ENCODE peak calls at places on chromosomes 11 and 22, in four cellular contexts. U, S, E and D are unnamed samples.

GRCh38 chr11:123188508-123189165 is 6.4 kb downstream of the CLMP start:
- DNase-seq in S (no peak), E (peak), U (no peak), D (peak)

GRCh38 chr11:69131644-69132300 is 24.0 kb upstream of the SMIM38 start:
- DNase-seq in S (no peak), U (no peak), E (peak), D (peak)

GRCh38 chr11:8067929-8068575 is 13.0 kb upstream of the TUB start:
- DNase-seq in S (no peak), E (no peak), U (no peak), D (no peak)

GRCh38 chr11:3338569-3339565 is 40.1 kb downstream of the ZNF195 start:
- DNase-seq in S (no peak), U (no peak), E (no peak), D (no peak)

GRCh38 chr22:30575011-30575671 is 676 bp upstream of the GAL3ST1 start:
- DNase-seq in S (peak), E (peak), U (no peak), D (no peak)

GRCh38 chr11:59669611-59670009 is 773 bp upstream of the PATL1 start:
- DNase-seq in U (peak), S (no peak), E (peak), D (peak)

GRCh38 chr11:82960000-82960778 is 58.7 kb downstream of the DDIAS start:
- DNase-seq in S (no peak), U (no peak), E (no peak), D (no peak)

GRCh38 chr22:20051927-20052308 is 28.1 kb upstream of the DGCR8 start:
- DNase-seq in U (no peak), S (no peak), E (no peak), D (no peak)

GRCh38 chr22:25775501-25775900 is 33.5 kb downstream of the MYO18B start:
- DNase-seq in U (no peak), E (peak), S (peak), D (no peak)

GRCh38 chr11:14444441-14445189 is 55.0 kb downstream of the COPB1 start:
- DNase-seq in S (no peak), E (no peak), U (no peak), D (no peak)

GRCh38 chr11:86459002-86459385 is 84.3 kb downstream of the CCDC81 start:
- DNase-seq in S (no peak), U (no peak), E (peak), D (no peak)

GRCh38 chr22:44992166-44992565 is 17.6 kb downstream of the PHF21B start:
- DNase-seq in U (no peak), E (no peak), S (no peak), D (no peak)

GRCh38 chr22:44990328-44990727 is 19.5 kb downstream of the PHF21B start:
- DNase-seq in E (no peak), S (no peak), U (no peak), D (no peak)

GRCh38 chr22:44991218-44991617 is 18.6 kb downstream of the PHF21B start:
- DNase-seq in U (no peak), S (no peak), E (no peak), D (no peak)

GRCh38 chr22:44988671-44989070 is 21.1 kb downstream of the PHF21B start:
- DNase-seq in E (no peak), S (no peak), U (no peak), D (no peak)

GRCh38 chr22:44990810-44991209 is 19.0 kb downstream of the PHF21B start:
- DNase-seq in U (no peak), S (no peak), E (no peak), D (no peak)
- H3K4me3 ChIP-seq in U (no peak), S (no peak), E (no peak), D (no peak)

GRCh38 chr22:48492371-48493320 is 1335.0 kb downstream of the BRD1 start:
- DNase-seq in U (no peak), E (peak), S (peak), D (peak)
- TF ChIP-seq CTCF in U (peak), E (peak), S (peak), D (peak)

DNA sequence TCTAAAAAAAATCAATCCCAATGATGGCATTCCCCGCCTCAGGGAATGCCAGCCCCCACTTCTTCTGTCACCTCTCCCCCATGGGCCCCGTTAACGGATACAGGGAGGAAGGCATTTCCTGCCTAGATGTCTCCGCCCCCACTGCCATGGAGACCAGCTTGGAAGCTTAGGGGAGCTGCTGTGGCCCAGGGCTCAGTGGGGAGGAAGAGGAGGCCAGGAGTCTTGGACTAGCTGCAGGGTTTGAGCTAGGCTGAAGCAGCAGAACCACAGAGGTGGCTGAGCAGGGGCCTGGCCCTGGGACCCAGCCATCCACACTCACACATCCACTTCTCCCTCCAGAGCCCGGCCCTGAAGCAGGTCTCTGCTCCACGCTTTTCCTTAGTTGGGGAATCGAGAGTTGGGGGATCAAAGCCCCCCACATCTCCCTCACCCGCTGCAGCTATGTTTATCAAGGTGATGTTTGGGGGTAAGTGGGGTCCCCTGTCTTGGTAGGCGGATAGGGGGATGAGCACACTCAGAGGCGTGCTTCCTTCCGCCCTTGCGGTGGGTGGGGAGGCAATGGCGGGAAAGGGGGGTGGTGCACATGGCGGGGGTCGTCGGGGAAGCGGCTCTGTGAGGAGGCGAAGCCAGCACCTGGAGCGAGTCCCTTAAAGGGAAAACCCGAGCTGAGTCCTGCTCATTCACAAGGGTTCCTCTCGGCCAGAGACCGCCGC is at the start of gene C22orf15:
- DNase-seq in E (no peak), S (peak), U (no peak), D (no peak)
- H3K4me3 ChIP-seq in E (no peak), S (no peak), U (no peak), D (no peak)

DNA sequence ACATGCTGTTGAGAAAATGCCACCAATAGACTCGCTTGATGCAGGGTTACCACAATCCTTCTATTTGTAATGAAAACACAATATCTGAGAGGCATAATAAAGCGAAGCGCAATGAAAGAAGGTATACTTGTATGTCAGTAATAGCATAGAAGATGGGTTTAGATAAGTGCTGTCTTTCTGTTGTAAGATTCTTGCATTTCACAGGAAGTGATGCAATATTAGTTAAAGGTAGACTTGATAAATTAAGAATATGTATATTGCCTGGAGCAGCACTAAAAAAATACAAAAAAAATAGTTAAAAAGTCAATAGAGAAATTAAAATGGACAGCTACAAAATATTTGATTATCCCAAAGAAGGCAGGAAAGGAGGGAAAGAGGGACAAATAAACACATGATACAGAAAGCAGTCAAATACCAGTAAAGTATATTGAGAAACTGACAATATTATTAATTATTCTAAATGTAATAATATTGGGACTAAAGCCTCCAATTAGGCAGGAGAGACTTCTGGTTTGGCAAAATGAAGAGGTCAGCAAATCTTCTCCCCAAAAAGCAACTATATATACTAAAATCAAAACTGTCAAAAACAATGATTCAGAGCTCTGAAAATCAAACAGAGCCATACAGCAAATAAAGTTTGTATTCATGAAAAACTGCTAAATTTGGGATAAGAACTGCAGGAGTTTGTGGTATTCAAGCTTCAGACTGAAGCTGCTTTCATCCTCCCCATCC is 46.6 kb upstream of the LRRC55 start:
- DNase-seq in U (no peak), S (no peak), E (no peak), D (no peak)
- TF ChIP-seq CTCF in U (no peak), S (no peak), E (no peak), D (no peak)

GRCh38 chr11:17544181-17544622 is at the start of gene USH1C:
- DNase-seq in U (peak), S (no peak), E (no peak), D (no peak)
- H3K4me3 ChIP-seq in U (peak), S (peak), E (no peak), D (no peak)

DNA sequence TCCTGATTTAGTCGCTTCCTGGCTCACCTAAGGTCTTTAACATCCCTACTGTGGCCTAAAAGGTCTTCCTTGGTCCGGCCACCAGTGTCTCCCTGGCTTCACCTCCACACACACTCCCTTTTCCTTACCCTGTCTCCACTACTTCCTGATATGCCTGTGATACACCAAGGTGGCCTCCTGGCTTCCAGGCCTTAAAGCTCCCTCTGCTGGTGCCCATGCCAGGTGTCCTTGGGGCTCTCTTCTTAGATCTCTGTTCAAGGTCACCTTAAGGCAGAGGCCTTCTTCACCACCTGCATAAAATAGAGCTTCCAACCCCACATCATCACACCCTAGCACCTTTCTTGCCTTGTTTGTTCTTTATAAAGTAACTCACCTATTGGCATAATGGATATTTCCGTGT is 787.7 kb downstream of the NTM start:
- DNase-seq in S (no peak), U (no peak), E (peak), D (peak)
- TF ChIP-seq CTCF in S (no peak), U (no peak), E (peak), D (peak)

DNA sequence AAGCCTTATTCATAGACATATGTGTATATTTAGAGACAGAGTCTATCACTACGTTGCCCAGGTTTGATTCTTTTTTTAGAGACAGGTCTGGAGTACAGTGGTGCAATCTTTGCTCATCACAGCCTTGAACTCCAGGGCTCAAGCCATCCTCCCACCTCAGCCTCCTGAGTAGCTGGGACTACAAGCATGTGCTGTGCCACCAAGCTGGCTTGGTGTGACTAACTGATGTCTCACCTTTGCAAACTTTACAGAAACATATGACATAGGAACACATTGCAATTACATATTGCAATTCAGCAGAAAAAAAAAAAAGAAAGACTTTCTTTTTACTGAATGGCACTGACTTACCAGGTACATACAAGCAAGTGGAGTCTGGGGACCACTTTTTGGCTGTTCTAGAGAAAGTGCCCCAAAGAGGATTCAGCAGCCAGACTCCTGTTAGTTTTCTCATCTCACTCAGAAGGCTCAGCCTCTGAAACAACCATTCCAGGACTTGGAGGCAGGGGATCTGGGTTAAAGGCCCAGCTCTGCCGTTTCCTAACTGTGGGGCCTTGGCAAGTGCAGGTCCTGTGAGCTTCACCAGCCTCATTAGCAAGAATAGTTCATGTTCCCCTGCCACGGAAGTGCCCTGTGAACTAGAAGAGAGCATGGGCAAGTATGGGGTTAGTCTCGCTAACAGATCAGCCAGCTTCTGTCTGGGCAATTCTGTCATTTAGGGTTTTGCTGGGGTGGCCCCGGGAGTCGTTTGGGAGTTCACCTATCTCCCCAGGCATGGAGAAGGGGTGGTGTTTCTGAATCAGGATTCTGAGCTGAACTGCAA is 11.2 kb upstream of the NFAM1 start:
- DNase-seq in E (no peak), U (no peak), S (no peak), D (peak)
- H3K4me3 ChIP-seq in E (no peak), U (no peak), S (peak), D (no peak)

DNA sequence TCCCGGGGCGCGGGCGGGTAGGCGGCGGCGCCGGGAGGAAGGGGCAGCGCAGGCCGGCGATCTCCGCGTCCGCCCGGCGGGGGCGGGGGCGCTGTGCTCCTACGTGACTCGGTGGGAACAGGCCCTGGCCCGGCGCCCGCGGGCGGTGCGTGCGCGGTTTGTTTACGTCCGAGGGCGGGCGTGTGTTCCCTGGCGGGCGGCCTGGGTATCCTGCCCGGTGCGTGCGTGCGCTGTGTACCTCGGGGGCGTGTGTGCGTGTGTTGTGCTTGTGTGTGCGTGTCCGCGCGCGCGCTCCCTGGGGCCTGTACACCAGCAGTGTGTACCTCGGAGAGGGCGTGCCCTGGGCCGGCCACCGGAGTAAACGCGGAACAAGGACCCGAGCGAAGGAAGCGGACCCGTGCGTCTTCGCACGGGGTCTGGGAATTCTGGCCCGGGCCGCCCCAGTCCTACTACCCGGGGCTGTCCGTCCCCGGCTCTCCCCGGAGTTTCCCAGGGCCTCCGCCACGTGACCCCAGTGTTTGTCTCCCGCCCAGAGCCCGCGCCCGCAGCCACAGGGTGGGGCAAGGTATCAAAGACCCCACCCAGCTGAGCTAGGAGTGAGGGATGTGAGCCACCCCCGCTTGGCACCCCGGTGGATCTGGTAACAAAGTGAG is 769 bp downstream of the MAFF start:
- DNase-seq in S (peak), U (peak), E (peak), D (peak)
- TF ChIP-seq CTCF in S (peak), U (no peak), E (no peak), D (peak)

GRCh38 chr11:119337581-119338317 is 2.9 kb downstream of the C1QTNF5 start:
- DNase-seq in S (no peak), U (no peak), E (peak), D (no peak)

GRCh38 chr11:119335655-119336543 is 1.6 kb downstream of the RNF26 start:
- DNase-seq in U (peak), S (peak), E (no peak), D (no peak)

GRCh38 chr11:119335091-119335654 is 846 bp downstream of the RNF26 start:
- DNase-seq in S (no peak), U (peak), E (no peak), D (no peak)

GRCh38 chr11:119338318-119338890 is 2.3 kb downstream of the C1QTNF5 start:
- DNase-seq in S (peak), E (peak), U (no peak), D (no peak)

DNA sequence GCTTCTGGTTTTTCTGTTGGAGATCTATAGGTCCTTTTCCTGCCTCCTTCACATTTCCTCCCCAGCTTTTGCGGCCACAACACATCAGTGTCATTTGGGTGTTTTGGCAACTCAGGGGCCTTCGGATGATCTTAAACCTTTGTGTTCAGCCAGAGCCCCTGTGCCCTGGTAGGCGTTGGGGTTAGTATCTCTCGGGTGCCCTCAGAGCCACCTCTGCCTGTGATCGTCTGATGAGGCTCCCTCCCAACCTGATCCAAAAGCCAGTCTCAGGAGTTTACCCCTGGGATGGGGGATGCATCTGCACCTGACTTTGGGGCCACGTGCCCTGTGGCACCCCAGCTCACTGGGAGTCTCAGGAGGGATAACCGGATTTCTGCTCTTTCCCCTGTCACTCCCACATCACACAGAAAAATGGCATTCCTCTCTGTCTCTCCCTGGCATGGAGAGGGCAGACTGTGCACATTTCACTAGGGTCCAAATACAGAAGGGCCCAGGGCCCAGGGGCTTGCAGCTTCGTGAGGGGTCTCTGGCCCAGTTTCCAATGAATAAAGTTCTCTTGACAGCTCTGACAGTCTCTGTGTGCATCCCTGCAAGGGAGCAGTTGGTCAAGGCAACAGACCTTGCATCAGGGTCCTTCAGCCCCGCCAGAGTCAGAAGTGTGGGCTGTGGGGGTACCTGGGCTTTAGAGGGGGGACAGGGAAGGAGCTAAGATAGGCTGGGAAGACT is 2.6 kb downstream of the RNF26 start:
- DNase-seq in U (no peak), E (no peak), S (no peak), D (no peak)
- H3K4me3 ChIP-seq in U (no peak), E (no peak), S (no peak), D (no peak)

DNA sequence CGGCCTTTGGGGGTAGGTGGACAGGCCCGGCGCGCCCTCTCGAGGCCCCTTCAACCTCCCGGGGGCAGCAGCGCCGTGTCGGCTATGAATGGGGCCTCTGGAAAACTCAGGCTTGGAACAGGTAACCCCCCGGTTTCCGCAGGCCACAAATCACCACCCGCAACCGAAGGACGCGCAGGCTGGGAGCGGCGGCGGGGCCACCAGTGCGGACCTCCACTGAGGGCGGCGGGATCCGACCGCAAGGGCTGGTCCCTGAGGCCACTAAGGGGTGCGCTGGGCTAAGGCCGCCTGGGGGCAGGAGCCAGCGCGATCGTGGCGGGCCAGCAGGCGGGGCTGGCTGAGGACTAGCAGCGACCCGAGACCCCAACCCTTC is 695 bp upstream of the ATF4 start:
- DNase-seq in U (no peak), E (no peak), S (peak), D (no peak)
- TF ChIP-seq CTCF in U (no peak), E (no peak), S (peak), D (peak)